ENCODE peak calls at places on chromosome 15, in ten cellular contexts. F, V, R, P, L, H, Y, E, A and Q are unnamed samples.

GRCh38 chr15:76663529-76663928 is 241.6 kb downstream of the SCAPER start:
- DNase-seq in F (no peak), V (no peak), R (no peak), P (no peak), L (no peak), H (no peak), Y (no peak), E (no peak), A (no peak), Q (no peak)

GRCh38 chr15:71811036-71811736 is 832 bp downstream of the NR2E3 start:
- DNase-seq in F (no peak), V (no peak), R (no peak), P (no peak), L (no peak), H (no peak), Y (no peak), E (no peak), A (no peak), Q (no peak)

GRCh38 chr15:33735637-33736247 is 232.6 kb upstream of the CHRM5 start:
- DNase-seq in F (no peak), V (peak), R (peak), P (no peak), L (no peak), H (no peak), Y (peak), E (no peak), A (peak), Q (peak)

GRCh38 chr15:62740141-62741004 is 302.2 kb upstream of the TPM1 start:
- DNase-seq in F (peak), V (no peak), R (no peak), P (no peak), L (peak), H (no peak), Y (no peak), E (no peak), A (peak), Q (no peak)

GRCh38 chr15:69912116-69912515 is 185.6 kb downstream of the TLE3 start:
- DNase-seq in F (no peak), V (no peak), R (no peak), P (no peak), L (no peak), H (no peak), Y (no peak), E (no peak), A (no peak), Q (no peak)

GRCh38 chr15:37076543-37076942 is 23.8 kb downstream of the MEIS2 start:
- DNase-seq in F (no peak), V (no peak), R (peak), P (no peak), L (no peak), H (no peak), Y (no peak), E (no peak), A (peak), Q (no peak)

GRCh38 chr15:34442891-34443290 is 5.3 kb upstream of the GOLGA8A start:
- DNase-seq in F (no peak), V (no peak), R (no peak), P (no peak), L (no peak), H (no peak), Y (no peak), E (no peak), A (no peak), Q (no peak)

GRCh38 chr15:41990243-41990605 is 17.9 kb upstream of the EHD4 start:
- DNase-seq in F (no peak), V (no peak), R (no peak), P (no peak), L (no peak), H (no peak), Y (no peak), E (no peak), A (no peak), Q (no peak)

GRCh38 chr15:57196865-57197264 is 179.4 kb upstream of the CGNL1 start:
- DNase-seq in F (no peak), V (peak), R (peak), P (no peak), L (no peak), H (no peak), Y (no peak), E (no peak), A (peak), Q (no peak)